ENCODE peak calls at places on chromosomes 7 and 10, in seven cellular contexts. Q is head of caudate nucleus, T is mucosa of gallbladder, N is sigmoid colon, Z is choroid plexus epithelial cell, J is T47D, P is mesothelial cell of epicardium. U is an unnamed sample.
A peak's percentile ranks its signal among the peaks of the same experiment; 100 is the strongest.

GRCh38 chr10:79069325-79070090 is 742 bp downstream of the ZMIZ1 start:
- DNase-seq in P (peak; percentile 65), Q (peak; percentile 54), N (peak; percentile 81), T (no peak), Z (peak; percentile 60), J (no peak), U (peak; percentile 44)

GRCh38 chr10:119355930-119356329 is 148.6 kb downstream of the GRK5 start:
- DNase-seq in J (no peak), Q (no peak), Z (peak; percentile 31), P (no peak), N (no peak), T (no peak), U (peak; percentile 22)

GRCh38 chr10:61356342-61356741 is 96.8 kb downstream of the TMEM26 start:
- DNase-seq in Q (no peak), N (no peak), T (no peak), J (no peak), Z (peak; percentile 41), P (no peak), U (no peak)

GRCh38 chr7:47477191-47478016 is 104.5 kb downstream of the TNS3 start:
- DNase-seq in P (no peak), N (no peak), Z (no peak), Q (no peak), T (no peak), J (no peak), U (no peak)

GRCh38 chr10:106242301-106242700 is 922.2 kb downstream of the SORCS1 start:
- DNase-seq in T (no peak), Q (no peak), N (no peak), P (no peak), Z (no peak), J (no peak), U (no peak)

GRCh38 chr10:101624526-101625102 is 36.5 kb downstream of the DPCD start:
- DNase-seq in Z (no peak), T (no peak), J (no peak), Q (no peak), N (peak; percentile 46), P (no peak), U (peak; percentile 20)

GRCh38 chr10:90447836-90448235 is 410.0 kb downstream of the HTR7 start:
- DNase-seq in J (no peak), Z (peak; percentile 46), P (no peak), Q (no peak), N (no peak), T (no peak), U (no peak)

GRCh38 chr10:8137272-8137680 is 82.8 kb downstream of the GATA3 start:
- DNase-seq in Q (no peak), Z (no peak), J (no peak), P (no peak), N (no peak), T (no peak), U (no peak)

GRCh38 chr7:16491148-16491547 is 25.6 kb upstream of the SOSTDC1 start:
- DNase-seq in Q (no peak), J (no peak), N (no peak), T (no peak), P (no peak), Z (no peak), U (no peak)

GRCh38 chr10:110067960-110068770 is 60.4 kb downstream of the ADD3 start:
- DNase-seq in T (no peak), Z (peak; percentile 10), N (no peak), P (no peak), Q (no peak), J (no peak), U (peak; percentile 9)

GRCh38 chr7:6705959-6706665 is 635 bp downstream of the ZNF12 start:
- DNase-seq in J (peak; percentile 37), Q (peak; percentile 6), P (peak; percentile 57), Z (peak; percentile 51), T (no peak), N (no peak), U (peak; percentile 37)

GRCh38 chr7:151745090-151745638 is 131.8 kb downstream of the PRKAG2 start:
- DNase-seq in Q (no peak), T (peak; percentile 56), Z (peak; percentile 87), P (no peak), J (peak; percentile 64), N (no peak), U (no peak)

GRCh38 chr7:100465702-100466311 is 1.7 kb upstream of the SPACDR start:
- DNase-seq in P (no peak), Q (peak; percentile 93), T (peak; percentile 73), J (peak; percentile 26), N (peak; percentile 92), Z (peak; percentile 74), U (peak; percentile 77)

GRCh38 chr7:67621704-67622103 is 625.1 kb downstream of the TYW1 start:
- DNase-seq in Q (no peak), Z (no peak), N (no peak), P (no peak), T (no peak), J (no peak), U (peak; percentile 18)

GRCh38 chr7:2959828-2960599 is 83.7 kb downstream of the CARD11 start:
- DNase-seq in T (no peak), Z (no peak), N (peak; percentile 12), Q (no peak), P (no peak), J (no peak), U (no peak)

GRCh38 chr10:124403548-124403947 is 15.2 kb downstream of the OAT start:
- DNase-seq in Q (peak; percentile 26), J (peak; percentile 84), Z (peak; percentile 95), N (no peak), P (no peak), T (peak; percentile 51), U (peak; percentile 89)